ENCODE peak calls at places on chromosome 19, in nine cellular contexts. E is endothelial cell of umbilical vein, L is body of pancreas, B is stomach, P is gastrocnemius medialis, F is lower leg skin, V is tibial nerve, H is adrenal gland, W is A549. Q is an unnamed sample.

GRCh38 chr19:54081032-54081431 is at the start of gene TARM1:
- DNase-seq in P (no peak), W (no peak), E (no peak), B (no peak), L (no peak), F (no peak), H (no peak), V (no peak), Q (no peak)

GRCh38 chr19:39831679-39832078 is 2.3 kb downstream of the DYRK1B start:
- DNase-seq in F (no peak), W (no peak), H (no peak), V (no peak), E (no peak), L (no peak), P (no peak), B (no peak), Q (no peak)

GRCh38 chr19:3855321-3855720 is 13.5 kb downstream of the ZFR2 start:
- DNase-seq in B (peak), H (no peak), P (no peak), L (no peak), W (peak), E (no peak), F (no peak), V (no peak), Q (no peak)

GRCh38 chr19:55070755-55071502 is 4.7 kb upstream of the EPS8L1 start:
- DNase-seq in V (no peak), P (no peak), E (no peak), H (no peak), L (peak), B (peak), F (no peak), W (peak), Q (no peak)

GRCh38 chr19:11378319-11379189 is 4.1 kb downstream of the SWSAP1 start:
- DNase-seq in H (no peak), B (peak), W (peak), P (no peak), E (peak), L (peak), F (no peak), V (no peak), Q (peak)

GRCh38 chr19:11410682-11411081 is 8.4 kb downstream of the RGL3 start:
- DNase-seq in H (no peak), P (no peak), F (no peak), L (no peak), B (no peak), W (peak), E (no peak), V (no peak), Q (no peak)

GRCh38 chr19:34503546-34504272 is 22.2 kb downstream of the WTIP start:
- DNase-seq in V (no peak), F (no peak), P (no peak), W (no peak), E (no peak), H (no peak), B (peak), L (no peak), Q (peak)

GRCh38 chr19:17475541-17476115 is 5.3 kb downstream of the SLC27A1 start:
- DNase-seq in F (no peak), P (peak), H (no peak), W (no peak), B (peak), L (peak), V (peak), E (no peak), Q (peak)

GRCh38 chr19:33261511-33262192 is 36.0 kb upstream of the SLC7A10 start:
- DNase-seq in W (no peak), P (no peak), V (no peak), H (no peak), L (no peak), B (no peak), F (no peak), E (no peak), Q (no peak)

GRCh38 chr19:16851031-16851712 is 22.0 kb downstream of the SIN3B start:
- DNase-seq in P (no peak), E (no peak), F (no peak), V (no peak), H (no peak), W (no peak), B (no peak), L (no peak), Q (no peak)

GRCh38 chr19:11152318-11153062 is 3.1 kb downstream of the SPC24 start:
- DNase-seq in B (peak), V (peak), L (peak), F (peak), E (peak), W (peak), P (peak), H (peak), Q (peak)

GRCh38 chr19:54739587-54740497 is 1.5 kb downstream of the KIR2DL3 start:
- DNase-seq in L (no peak), V (no peak), H (no peak), F (no peak), W (no peak), P (no peak), B (no peak), E (no peak), Q (no peak)

GRCh38 chr19:18647807-18648206 is 11.0 kb downstream of the KLHL26 start:
- DNase-seq in F (no peak), E (no peak), W (no peak), V (no peak), B (no peak), L (no peak), P (no peak), H (no peak), Q (no peak)

GRCh38 chr19:7104783-7105447 is 35.4 kb downstream of the ZNF557 start:
- DNase-seq in F (no peak), H (no peak), P (no peak), V (no peak), B (no peak), L (peak), E (no peak), W (no peak), Q (no peak)

GRCh38 chr19:49515767-49516166 is 3.3 kb downstream of the FCGRT start:
- DNase-seq in V (no peak), W (no peak), B (no peak), F (peak), H (no peak), E (peak), L (peak), P (no peak), Q (no peak)

GRCh38 chr19:18319591-18320135 is 3.2 kb downstream of the LSM4 start:
- DNase-seq in L (peak), B (peak), F (no peak), H (no peak), W (no peak), P (no peak), E (no peak), V (no peak), Q (no peak)

GRCh38 chr19:46845959-46846459 is 4.6 kb downstream of the AP2S1 start:
- DNase-seq in P (no peak), B (no peak), F (no peak), V (no peak), E (no peak), H (no peak), W (no peak), L (no peak), Q (no peak)
- TF ChIP-seq POLR2A in P (no peak), B (no peak), F (no peak), V (no peak), E (no peak), H (no peak), W (no peak), L (no peak), Q (no peak)

GRCh38 chr19:50796128-50796633 is 6.0 kb downstream of the ACP4 start:
- DNase-seq in V (no peak), H (no peak), E (no peak), F (no peak), W (peak), P (no peak), L (no peak), B (no peak), Q (no peak)
- TF ChIP-seq CTCF in V (no peak), H (no peak), E (no peak), F (no peak), W (no peak), P (no peak), L (no peak), B (no peak), Q (no peak)

DNA sequence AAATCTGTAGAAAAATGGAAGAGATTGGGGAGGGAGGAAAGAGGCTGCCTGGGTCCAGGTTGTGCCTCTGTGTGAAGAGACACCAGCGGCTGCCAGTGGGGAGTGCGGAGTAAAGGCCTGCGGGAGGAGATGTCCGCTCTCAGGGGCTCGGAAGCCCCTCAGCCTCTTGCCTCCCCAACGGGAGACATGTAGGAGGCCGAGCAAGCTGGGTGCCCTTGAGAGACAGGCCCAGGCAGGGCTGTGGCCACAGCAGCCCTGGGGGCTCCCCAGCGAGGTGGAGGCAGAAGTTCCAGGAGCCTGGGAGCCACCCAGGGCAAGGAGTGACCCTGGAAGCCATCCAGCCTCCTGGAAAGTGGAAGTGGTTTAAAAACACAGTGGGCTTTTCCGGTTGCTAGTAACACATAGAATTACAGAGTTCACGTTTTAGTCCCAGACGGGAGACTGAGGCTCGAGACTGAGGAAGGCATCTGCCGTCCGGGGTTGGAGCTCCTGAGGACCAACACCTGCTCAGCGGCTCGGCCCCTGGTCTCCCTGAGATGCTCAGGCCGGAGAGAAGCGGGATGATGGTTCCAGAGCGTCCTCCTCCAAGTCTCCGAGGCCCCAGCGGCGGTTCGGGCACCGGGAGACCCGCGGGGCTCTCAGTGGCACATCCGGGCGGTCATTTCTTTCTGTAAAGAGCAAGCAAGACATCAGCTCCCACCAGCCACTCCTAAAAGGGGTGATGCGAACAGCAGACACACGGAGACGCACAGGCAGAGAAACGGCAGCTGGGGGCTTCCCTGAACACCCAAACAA is 21.9 kb upstream of the MKNK2 start:
- DNase-seq in W (no peak), V (no peak), P (no peak), E (no peak), L (no peak), B (no peak), H (no peak), F (no peak), Q (no peak)
- TF ChIP-seq POLR2A in W (no peak), V (no peak), P (no peak), E (no peak), L (no peak), B (no peak), H (no peak), F (no peak), Q (no peak)

DNA sequence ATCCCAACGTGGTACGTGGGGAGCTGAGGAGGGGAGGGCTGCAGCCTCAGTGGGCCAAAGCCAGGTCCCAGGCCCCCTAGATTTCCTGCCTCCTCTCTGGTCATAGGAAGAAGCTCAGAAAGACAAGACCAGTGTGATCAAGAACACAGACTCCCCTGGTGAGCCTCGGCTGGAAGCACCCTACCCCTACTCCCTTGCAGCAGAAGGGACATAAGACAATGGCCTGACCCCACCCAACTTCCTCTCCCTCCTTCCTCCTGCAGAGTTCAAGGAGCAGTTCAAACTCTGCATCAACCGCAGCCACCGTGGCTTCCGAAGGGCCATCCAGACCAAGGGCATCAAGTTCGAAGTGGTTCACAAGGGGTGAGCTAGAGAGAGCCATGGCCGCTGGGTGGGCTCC is 11.5 kb downstream of the PODNL1 start:
- DNase-seq in W (no peak), E (no peak), B (no peak), L (no peak), V (no peak), F (no peak), H (no peak), P (no peak), Q (no peak)
- TF ChIP-seq CTCF in W (no peak), E (no peak), B (no peak), L (no peak), V (no peak), F (no peak), H (no peak), P (no peak), Q (no peak)

GRCh38 chr19:38195237-38195636 is 28.8 kb downstream of the DPF1 start:
- DNase-seq in H (no peak), E (no peak), W (no peak), V (no peak), F (no peak), B (no peak), L (no peak), P (no peak), Q (no peak)
- TF ChIP-seq POLR2A in H (no peak), E (no peak), W (no peak), V (no peak), F (no peak), B (no peak), L (no peak), P (no peak), Q (no peak)

GRCh38 chr19:46049597-46049996 is 8.8 kb upstream of the IGFL4 start:
- DNase-seq in B (no peak), V (no peak), H (no peak), P (no peak), W (no peak), L (no peak), E (no peak), F (no peak), Q (peak)
- TF ChIP-seq CTCF in B (no peak), V (no peak), H (no peak), P (no peak), W (no peak), L (no peak), E (no peak), F (no peak), Q (no peak)

Q was measured in testis.